ENCODE peak calls at places on chromosome 18, in four cellular contexts. One of them, this sample, is unnamed.

GRCh38 chr18:39215920-39216319 is 1650.3 kb upstream of the CELF4 start:
- DNase-seq in fibroblast of lung: no peak
- DNase-seq in neural progenitor cell: no peak
- DNase-seq in mammary epithelial cell: no peak
- DNase-seq in this sample: no peak

GRCh38 chr18:23106575-23106974 is 28.7 kb upstream of the CABLES1 start:
- DNase-seq in fibroblast of lung: peak; percentile 94
- DNase-seq in neural progenitor cell: no peak
- DNase-seq in mammary epithelial cell: peak; percentile 96
- DNase-seq in this sample: peak; percentile 75

GRCh38 chr18:24843123-24843522 is 382.7 kb downstream of the HRH4 start:
- DNase-seq in fibroblast of lung: no peak
- DNase-seq in neural progenitor cell: no peak
- DNase-seq in mammary epithelial cell: no peak
- DNase-seq in this sample: no peak

GRCh38 chr18:34783485-34783884 is 73.4 kb downstream of the DTNA start:
- DNase-seq in fibroblast of lung: peak; percentile 70
- DNase-seq in neural progenitor cell: no peak
- DNase-seq in mammary epithelial cell: no peak
- DNase-seq in this sample: no peak

GRCh38 chr18:60070631-60071030 is 170.8 kb downstream of the PMAIP1 start:
- DNase-seq in fibroblast of lung: peak; percentile 50
- DNase-seq in neural progenitor cell: no peak
- DNase-seq in mammary epithelial cell: peak; percentile 49
- DNase-seq in this sample: no peak

GRCh38 chr18:46821856-46822711 is 65.2 kb upstream of the ST8SIA5 start:
- DNase-seq in fibroblast of lung: peak; percentile 24
- DNase-seq in neural progenitor cell: no peak
- DNase-seq in mammary epithelial cell: no peak
- DNase-seq in this sample: no peak

GRCh38 chr18:49859006-49859359 is 45.6 kb upstream of the ACAA2 start:
- DNase-seq in fibroblast of lung: no peak
- DNase-seq in neural progenitor cell: no peak
- DNase-seq in mammary epithelial cell: no peak
- DNase-seq in this sample: peak; percentile 83

GRCh38 chr18:40210696-40211095 is 1744.3 kb upstream of the PIK3C3 start:
- DNase-seq in fibroblast of lung: no peak
- DNase-seq in neural progenitor cell: no peak
- DNase-seq in mammary epithelial cell: peak; percentile 77
- DNase-seq in this sample: no peak

GRCh38 chr18:64966667-64967066 is 784.1 kb upstream of the CDH7 start:
- DNase-seq in fibroblast of lung: peak; percentile 2
- DNase-seq in neural progenitor cell: peak; percentile 46
- DNase-seq in mammary epithelial cell: no peak
- DNase-seq in this sample: no peak

GRCh38 chr18:8607776-8608682 is 1.2 kb upstream of the RAB12 start:
- DNase-seq in fibroblast of lung: no peak
- DNase-seq in neural progenitor cell: no peak
- DNase-seq in mammary epithelial cell: no peak
- DNase-seq in this sample: no peak

GRCh38 chr18:12397793-12398192 is 9.9 kb upstream of the PRELID3A start:
- DNase-seq in fibroblast of lung: no peak
- DNase-seq in neural progenitor cell: no peak
- DNase-seq in mammary epithelial cell: no peak
- DNase-seq in this sample: no peak

GRCh38 chr18:31941010-31941809 is 1.7 kb downstream of the TRAPPC8 start:
- DNase-seq in fibroblast of lung: no peak
- DNase-seq in neural progenitor cell: no peak
- DNase-seq in mammary epithelial cell: no peak
- DNase-seq in this sample: no peak
- H3K9ac ChIP-seq in fibroblast of lung: no peak overlapping the region
- H3K9ac ChIP-seq in neural progenitor cell: peak overlapping the region; percentile 79
- H3K9ac ChIP-seq in mammary epithelial cell: peak overlapping the region; percentile 88
- H3K9ac ChIP-seq in this sample: no peak overlapping the region

DNA sequence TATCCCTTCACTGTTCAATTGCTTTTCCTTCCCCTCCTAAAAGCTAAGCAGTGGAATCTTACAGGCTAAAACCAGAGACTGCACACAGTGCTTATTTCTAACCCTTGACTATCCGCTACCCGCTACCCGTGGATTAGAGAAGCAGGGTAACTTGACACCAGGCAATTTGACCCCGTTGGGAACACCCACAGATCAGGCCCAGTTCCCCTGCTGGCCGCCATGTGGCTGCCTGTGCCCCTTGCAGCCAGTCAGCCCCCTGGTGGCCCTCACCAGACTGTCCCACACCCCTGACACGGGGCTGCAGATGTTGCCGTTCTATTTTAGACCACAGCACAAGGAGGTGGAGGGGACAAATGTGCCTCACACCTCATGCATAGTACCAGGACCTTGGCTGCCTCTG is 74.8 kb downstream of the TXNL1 start:
- DNase-seq in fibroblast of lung: no peak
- DNase-seq in neural progenitor cell: peak; percentile 88
- DNase-seq in mammary epithelial cell: no peak
- DNase-seq in this sample: no peak
- TF ChIP-seq CTCF in fibroblast of lung: no peak
- TF ChIP-seq CTCF in neural progenitor cell: peak; percentile 77
- TF ChIP-seq CTCF in mammary epithelial cell: no peak
- TF ChIP-seq CTCF in this sample: no peak

DNA sequence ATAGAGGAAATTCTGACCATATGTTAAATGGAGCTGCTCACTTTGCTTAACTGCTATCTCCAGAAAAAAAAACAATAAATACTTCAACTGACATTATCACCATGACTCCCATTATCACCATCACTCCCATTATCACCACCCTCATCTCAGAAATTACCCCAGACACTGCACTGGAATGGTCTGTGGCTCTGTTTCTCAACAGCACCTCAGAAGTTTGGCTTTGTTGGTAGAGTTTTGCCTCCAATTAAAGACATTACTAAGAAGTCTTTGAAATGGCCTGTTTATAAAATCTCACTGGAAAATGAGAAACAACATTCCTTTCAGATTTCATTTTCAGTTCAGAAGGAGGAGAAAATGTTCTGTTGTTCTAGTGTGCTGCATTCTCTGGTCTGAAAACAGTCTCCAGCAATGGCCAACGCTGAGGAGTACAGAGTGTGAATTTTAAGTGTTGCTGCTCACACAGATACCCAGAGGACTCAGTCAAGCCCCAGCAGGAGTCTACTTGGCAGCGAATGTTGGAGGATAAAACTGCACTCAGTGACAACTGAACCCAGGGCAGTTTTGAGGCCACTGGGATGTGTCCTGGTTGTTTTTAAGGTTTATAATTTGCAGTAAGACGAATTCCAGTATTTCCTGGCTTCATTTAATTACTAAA is 364.5 kb upstream of the CDH2 start:
- DNase-seq in fibroblast of lung: no peak
- DNase-seq in neural progenitor cell: no peak
- DNase-seq in mammary epithelial cell: no peak
- DNase-seq in this sample: no peak
- H3K27ac ChIP-seq in fibroblast of lung: no peak overlapping the region
- H3K27ac ChIP-seq in neural progenitor cell: no peak overlapping the region
- H3K27ac ChIP-seq in mammary epithelial cell: no peak overlapping the region
- H3K27ac ChIP-seq in this sample: no peak overlapping the region

GRCh38 chr18:62282188-62282629 is 42.9 kb upstream of the TNFRSF11A start:
- DNase-seq in fibroblast of lung: peak; percentile 91
- DNase-seq in neural progenitor cell: no peak
- DNase-seq in mammary epithelial cell: peak; percentile 6
- DNase-seq in this sample: no peak
- H3K9ac ChIP-seq in fibroblast of lung: no peak overlapping the region
- H3K9ac ChIP-seq in neural progenitor cell: no peak overlapping the region
- H3K9ac ChIP-seq in mammary epithelial cell: no peak overlapping the region
- H3K9ac ChIP-seq in this sample: no peak overlapping the region

GRCh38 chr18:31680836-31681568 is 3.4 kb downstream of the B4GALT6 start:
- DNase-seq in fibroblast of lung: no peak
- DNase-seq in neural progenitor cell: no peak
- DNase-seq in mammary epithelial cell: peak; percentile 13
- DNase-seq in this sample: peak; percentile 43
- TF ChIP-seq CTCF in fibroblast of lung: no peak
- TF ChIP-seq CTCF in neural progenitor cell: peak; percentile 54
- TF ChIP-seq CTCF in mammary epithelial cell: peak; percentile 37
- TF ChIP-seq CTCF in this sample: no peak

GRCh38 chr18:6412933-6413472 is 1.7 kb downstream of the L3MBTL4 start:
- DNase-seq in fibroblast of lung: no peak
- DNase-seq in neural progenitor cell: no peak
- DNase-seq in mammary epithelial cell: no peak
- DNase-seq in this sample: no peak

GRCh38 chr18:6413554-6414117 is 1.1 kb downstream of the L3MBTL4 start:
- DNase-seq in fibroblast of lung: no peak
- DNase-seq in neural progenitor cell: peak; percentile 9
- DNase-seq in mammary epithelial cell: no peak
- DNase-seq in this sample: no peak

GRCh38 chr18:6414118-6414722 is 491 bp downstream of the L3MBTL4 start:
- DNase-seq in fibroblast of lung: no peak
- DNase-seq in neural progenitor cell: peak; percentile 67
- DNase-seq in mammary epithelial cell: peak; percentile 7
- DNase-seq in this sample: peak; percentile 72

GRCh38 chr18:6409933-6410332 is 4.8 kb downstream of the L3MBTL4 start:
- DNase-seq in fibroblast of lung: no peak
- DNase-seq in neural progenitor cell: no peak
- DNase-seq in mammary epithelial cell: no peak
- DNase-seq in this sample: no peak

DNA sequence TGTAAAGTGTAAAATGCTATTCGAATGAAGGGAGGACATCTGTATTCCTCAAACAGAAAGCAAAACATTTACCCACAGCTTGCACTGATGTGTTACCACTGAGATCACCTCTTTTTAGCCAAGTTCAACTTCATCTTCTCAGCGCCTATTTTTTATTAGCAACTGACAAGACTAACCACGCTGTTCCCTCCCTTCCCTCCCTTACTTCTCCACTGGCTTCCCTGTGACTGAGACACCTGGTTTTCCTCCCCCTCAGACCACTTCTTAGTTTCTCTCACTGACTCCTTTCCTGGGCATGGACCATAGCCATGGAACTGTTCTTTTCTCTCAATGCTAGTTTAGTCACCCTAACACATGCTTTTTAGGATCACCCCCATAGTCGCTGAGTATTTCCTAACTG is 3.3 kb downstream of the L3MBTL4 start:
- DNase-seq in fibroblast of lung: no peak
- DNase-seq in neural progenitor cell: no peak
- DNase-seq in mammary epithelial cell: no peak
- DNase-seq in this sample: no peak
- H3K27ac ChIP-seq in fibroblast of lung: no peak overlapping the region
- H3K27ac ChIP-seq in neural progenitor cell: no peak overlapping the region
- H3K27ac ChIP-seq in mammary epithelial cell: no peak overlapping the region
- H3K27ac ChIP-seq in this sample: no peak overlapping the region

DNA sequence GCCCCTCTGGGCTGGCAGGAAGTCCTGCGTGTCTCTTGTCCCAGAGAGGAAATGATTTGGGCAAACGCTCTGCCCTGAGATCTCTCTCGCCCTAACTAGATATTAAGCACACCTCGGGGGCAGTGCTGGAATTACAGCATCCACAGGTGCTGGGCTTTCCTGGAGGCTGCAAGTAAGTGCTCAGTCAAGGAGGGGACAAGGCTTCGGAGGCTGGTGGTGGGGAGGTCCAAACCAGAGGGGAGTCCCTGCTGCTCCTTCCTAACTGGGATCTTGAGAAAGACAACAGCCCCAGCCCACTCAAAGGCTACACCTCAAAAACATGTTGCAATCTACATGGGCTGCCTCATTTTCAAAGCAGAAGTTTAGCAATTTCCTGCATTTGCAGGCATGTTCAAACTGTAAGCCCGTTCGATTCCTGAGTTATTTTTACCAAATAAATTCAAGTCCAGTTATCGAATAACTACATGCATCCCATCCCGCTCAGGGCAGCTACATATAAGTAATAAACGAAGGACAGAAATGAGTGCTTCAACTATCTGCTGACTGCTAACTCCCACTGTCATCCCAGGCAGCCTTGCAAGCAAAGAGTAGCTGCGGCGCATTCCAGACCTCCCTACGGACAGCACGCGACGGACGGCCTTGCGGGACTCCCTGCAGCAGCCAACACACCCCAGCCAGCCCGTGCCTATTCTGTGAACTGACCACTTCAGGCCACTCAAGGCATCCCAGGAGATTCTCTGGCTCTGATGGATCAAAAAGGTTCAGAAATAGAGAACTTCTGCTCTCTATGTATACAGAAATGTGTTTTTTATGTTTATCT is 27.5 kb downstream of the ZNF516 start:
- DNase-seq in fibroblast of lung: peak; percentile 27
- DNase-seq in neural progenitor cell: peak; percentile 44
- DNase-seq in mammary epithelial cell: no peak
- DNase-seq in this sample: no peak
- H3K9ac ChIP-seq in fibroblast of lung: no peak overlapping the region
- H3K9ac ChIP-seq in neural progenitor cell: no peak overlapping the region
- H3K9ac ChIP-seq in mammary epithelial cell: no peak overlapping the region
- H3K9ac ChIP-seq in this sample: no peak overlapping the region

This sample was measured in colonic mucosa.